ENCODE peak calls at places on chromosomes 11 and 22, in ten cellular contexts. A, Q, I, N, Y, V, Z, C, G and H are unnamed samples.

GRCh38 chr11:1870721-1871466 is 18.0 kb downstream of the LSP1 start:
- DNase-seq in C (no peak), Z (no peak), Q (peak; percentile 35), N (peak; percentile 73), Y (no peak), A (peak; percentile 84), G (no peak), I (peak; percentile 20), V (no peak), H (peak; percentile 74)

GRCh38 chr11:96188625-96189006 is 154.4 kb downstream of the MAML2 start:
- DNase-seq in Z (no peak), Q (no peak), C (no peak), V (no peak), N (no peak), A (no peak), Y (no peak), G (no peak), I (peak; percentile 56), H (no peak)

GRCh38 chr22:37051629-37052385 is at the start of gene KCTD17:
- DNase-seq in Q (peak; percentile 65), G (peak; percentile 75), V (peak; percentile 54), I (peak; percentile 70), C (no peak), A (peak; percentile 94), N (peak; percentile 83), Z (peak; percentile 70), Y (peak; percentile 74), H (peak; percentile 79)

GRCh38 chr11:63599211-63600122 is 14.8 kb downstream of the PLAAT3 start:
- DNase-seq in Y (no peak), Z (no peak), N (no peak), Q (no peak), G (no peak), A (no peak), V (no peak), C (peak; percentile 61), I (peak; percentile 23), H (no peak)

GRCh38 chr22:46661221-46661851 is 41.1 kb downstream of the GRAMD4 start:
- DNase-seq in I (peak; percentile 54), Z (no peak), Q (peak; percentile 50), N (no peak), Y (no peak), C (peak; percentile 60), G (no peak), A (no peak), V (no peak), H (no peak)

GRCh38 chr22:39306456-39307361 is 12.7 kb downstream of the RPL3 start:
- DNase-seq in Z (peak; percentile 51), C (no peak), I (peak; percentile 53), N (no peak), V (no peak), Q (peak; percentile 32), G (no peak), Y (no peak), A (peak; percentile 77), H (peak; percentile 67)

GRCh38 chr11:36775157-36775556 is 177.1 kb upstream of the RAG2 start:
- DNase-seq in Z (no peak), V (no peak), Y (no peak), N (no peak), C (peak; percentile 52), Q (no peak), A (no peak), G (no peak), I (peak; percentile 11), H (no peak)

GRCh38 chr11:912266-912665 is 1.7 kb upstream of the CHID1 start:
- DNase-seq in C (no peak), V (no peak), Z (no peak), A (no peak), Y (no peak), G (no peak), N (no peak), I (no peak), Q (no peak), H (no peak)

GRCh38 chr22:28116261-28116673 is 197.2 kb upstream of the PITPNB start:
- DNase-seq in Y (peak; percentile 81), G (peak; percentile 79), Z (no peak), C (peak; percentile 57), N (no peak), Q (no peak), I (peak; percentile 66), A (no peak), V (no peak), H (no peak)

GRCh38 chr11:15412054-15412453 is 297.3 kb downstream of the INSC start:
- DNase-seq in C (no peak), V (no peak), N (no peak), Z (no peak), Q (no peak), G (no peak), Y (no peak), I (no peak), A (no peak), H (no peak)

GRCh38 chr11:64562723-64563351 is 28.2 kb upstream of the SLC22A12 start:
- DNase-seq in Z (no peak), Q (no peak), I (no peak), C (no peak), V (no peak), G (no peak), N (no peak), Y (no peak), A (peak; percentile 37), H (peak; percentile 22)

GRCh38 chr11:101397941-101398340 is 185.9 kb downstream of the TRPC6 start:
- DNase-seq in G (no peak), Z (no peak), N (no peak), Q (no peak), Y (no peak), V (no peak), A (no peak), I (no peak), C (no peak), H (no peak)

GRCh38 chr11:3916962-3917361 is 61.5 kb downstream of the STIM1 start:
- DNase-seq in Y (no peak), A (no peak), G (no peak), I (no peak), N (no peak), Q (no peak), V (no peak), Z (no peak), C (peak; percentile 66), H (no peak)

GRCh38 chr11:63813563-63814382 is 517 bp downstream of the SPINDOC start:
- DNase-seq in I (peak; percentile 67), C (no peak), V (peak; percentile 46), N (peak; percentile 71), A (peak; percentile 84), G (no peak), Q (peak; percentile 19), Z (peak; percentile 33), Y (peak; percentile 52), H (peak; percentile 72)

DNA sequence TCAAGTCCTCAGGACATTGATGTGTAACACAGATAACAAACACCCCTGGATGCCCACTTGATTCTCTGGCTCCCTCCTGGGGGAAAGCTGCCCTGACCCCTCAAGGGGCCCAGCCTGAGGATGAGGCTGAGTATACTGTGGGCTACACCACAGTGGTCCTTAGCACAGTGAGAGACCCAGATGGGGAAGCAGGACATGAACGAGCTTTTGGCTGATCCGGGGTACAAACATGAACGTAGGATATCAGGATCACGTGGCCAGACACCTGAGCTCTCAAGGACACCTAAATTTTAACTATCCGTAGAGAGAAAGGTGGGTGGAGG is 87.1 kb upstream of the VPREB1 start:
- DNase-seq in Q (no peak), Y (no peak), C (no peak), I (no peak), A (no peak), Z (no peak), G (no peak), V (no peak), N (no peak), H (no peak)
- H3K4me3 ChIP-seq in Q (no peak overlapping the region), Y (no peak overlapping the region), C (no peak overlapping the region), I (no peak overlapping the region), A (no peak overlapping the region), Z (no peak overlapping the region), G (no peak overlapping the region), V (no peak overlapping the region), N (no peak overlapping the region), H (no peak overlapping the region)

GRCh38 chr22:49107561-49107960 is 720.1 kb downstream of the BRD1 start:
- DNase-seq in Y (no peak), V (no peak), I (no peak), C (no peak), N (no peak), Z (no peak), A (no peak), Q (no peak), G (no peak), H (no peak)
- H3K4me1 ChIP-seq in Y (no peaks in the 10 kb centered on the region), V (peaks cover 3% of the 10 kb centered on the region), I (no peaks in the 10 kb centered on the region), C (no peaks in the 10 kb centered on the region), N (no peaks in the 10 kb centered on the region), Z (no peaks in the 10 kb centered on the region), A (no peaks in the 10 kb centered on the region), Q (no peaks in the 10 kb centered on the region), G (no peaks in the 10 kb centered on the region), H (no peaks in the 10 kb centered on the region)

DNA sequence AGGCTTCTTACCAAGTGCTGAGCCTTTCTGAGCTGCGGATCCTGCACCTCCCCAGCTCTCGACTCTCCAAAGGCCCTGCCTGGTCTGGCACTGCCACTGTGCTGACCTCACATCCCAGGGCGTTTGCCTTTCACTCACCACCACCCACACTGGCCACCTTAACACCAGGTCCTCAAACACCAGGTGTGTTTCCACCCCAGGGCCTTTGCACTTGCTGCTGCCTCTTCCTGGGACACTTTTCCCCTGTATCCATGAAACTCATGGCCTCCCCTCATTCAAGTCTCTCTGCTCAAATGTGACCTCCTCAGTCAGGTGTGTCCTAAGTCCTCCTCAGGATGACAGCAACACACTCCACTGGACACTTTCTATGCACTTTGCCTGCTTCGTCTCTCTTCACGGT is 51.4 kb upstream of the ANO1 start:
- DNase-seq in Q (no peak), A (no peak), C (no peak), G (no peak), V (no peak), N (no peak), Z (no peak), Y (no peak), I (no peak), H (no peak)
- H3K4me3 ChIP-seq in Q (no peak overlapping the region), A (no peak overlapping the region), C (no peak overlapping the region), G (no peak overlapping the region), V (no peak overlapping the region), N (no peak overlapping the region), Z (no peak overlapping the region), Y (no peak overlapping the region), I (no peak overlapping the region), H (no peak overlapping the region)

GRCh38 chr11:116353517-116353916 is 419.3 kb downstream of the BUD13 start:
- DNase-seq in V (no peak), Y (no peak), A (no peak), I (no peak), Z (no peak), N (no peak), Q (no peak), G (no peak), C (peak; percentile 62), H (no peak)

GRCh38 chr11:116352881-116353280 is 419.9 kb downstream of the BUD13 start:
- DNase-seq in Y (no peak), I (no peak), N (peak; percentile 65), A (no peak), Z (no peak), G (no peak), V (no peak), C (no peak), Q (no peak), H (no peak)

GRCh38 chr11:116343270-116343669 is 429.5 kb downstream of the BUD13 start:
- DNase-seq in C (no peak), Z (no peak), V (no peak), Q (no peak), Y (no peak), A (no peak), G (no peak), I (no peak), N (no peak), H (no peak)

DNA sequence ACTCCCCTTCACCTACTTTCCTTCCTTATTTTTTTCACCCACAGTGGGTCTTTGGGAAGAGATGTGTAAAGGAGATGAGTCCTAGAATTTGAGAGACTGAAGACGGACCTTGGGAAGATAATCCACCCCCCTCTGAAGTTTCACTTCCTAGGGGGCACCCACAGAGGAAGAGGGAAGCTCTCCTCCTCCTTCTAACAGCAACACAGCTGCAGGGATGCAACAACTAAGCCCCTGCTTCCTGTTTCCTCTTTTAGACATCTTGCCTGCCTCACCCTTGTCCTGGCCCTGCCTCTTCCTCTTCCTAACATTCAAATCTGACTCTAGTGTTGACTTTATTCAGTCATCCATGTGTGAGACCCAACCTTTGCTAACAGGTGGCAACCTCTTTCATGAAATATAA is 424.6 kb downstream of the BUD13 start:
- DNase-seq in C (no peak), Z (no peak), N (no peak), Q (no peak), V (no peak), G (no peak), I (no peak), Y (no peak), A (no peak), H (no peak)
- H3K4me1 ChIP-seq in C (peaks cover 12% of the 10 kb centered on the region), Z (no peaks in the 10 kb centered on the region), N (peaks cover under 1% of the 10 kb centered on the region), Q (no peaks in the 10 kb centered on the region), V (no peaks in the 10 kb centered on the region), G (no peaks in the 10 kb centered on the region), I (no peaks in the 10 kb centered on the region), Y (no peaks in the 10 kb centered on the region), A (no peaks in the 10 kb centered on the region), H (no peaks in the 10 kb centered on the region)